ENCODE peak calls at places on chromosomes 4 and X, in four cellular contexts. T is uterus; J is naive thymus-derived CD4-positive, alpha-beta T cell; C is breast epithelium. D is an unnamed sample.

GRCh38 chrX:57294961-57295360 is 8.5 kb downstream of the FAAH2 start:
- DNase-seq in T (no peak), J (no peak), C (no peak), D (no peak)

GRCh38 chr4:88866862-88867550 is 169.4 kb upstream of the NAP1L5 start:
- DNase-seq in T (no peak), J (no peak), C (no peak), D (no peak)

GRCh38 chrX:48972214-48973164 is 845 bp upstream of the KCND1 start:
- DNase-seq in T (peak; percentile 38), J (no peak), C (no peak), D (peak; percentile 7)

GRCh38 chrX:69010339-69010738 is 154.9 kb downstream of the PJA1 start:
- DNase-seq in T (no peak), J (no peak), C (no peak), D (no peak)

GRCh38 chr4:29085748-29086147 is 1634.4 kb upstream of the PCDH7 start:
- DNase-seq in T (no peak), J (no peak), C (no peak), D (no peak)

GRCh38 chr4:7187297-7187592 is 5.1 kb upstream of the SORCS2 start:
- DNase-seq in T (no peak), J (no peak), C (no peak), D (no peak)

GRCh38 chr4:129378346-129378745 is 282.4 kb downstream of the C4orf33 start:
- DNase-seq in T (no peak), J (no peak), C (no peak), D (no peak)

GRCh38 chr4:13989496-13989895 is 362.0 kb upstream of the BOD1L1 start:
- DNase-seq in T (no peak), J (no peak), C (peak; percentile 19), D (no peak)

GRCh38 chrX:7146703-7147430 is 645 bp upstream of the STS start:
- DNase-seq in T (no peak), J (peak; percentile 5), C (no peak), D (no peak)

GRCh38 chr4:113064244-113064643 is 14.8 kb downstream of the ANK2 start:
- DNase-seq in T (no peak), J (no peak), C (no peak), D (no peak)

GRCh38 chrX:118189628-118190027 is 73.0 kb upstream of the KLHL13 start:
- DNase-seq in T (no peak), J (no peak), C (no peak), D (no peak)

GRCh38 chr4:3124070-3124767 is 49.7 kb downstream of the HTT start:
- DNase-seq in T (no peak), J (no peak), C (no peak), D (no peak)

GRCh38 chr4:150327262-150327780 is 249.1 kb downstream of the DCLK2 start:
- DNase-seq in T (no peak), J (no peak), C (no peak), D (no peak)

GRCh38 chr4:153763404-153763803 is 3.6 kb upstream of the RNF175 start:
- DNase-seq in T (no peak), J (no peak), C (no peak), D (no peak)

GRCh38 chr4:26256016-26256415 is 64.8 kb upstream of the RBPJ start:
- DNase-seq in T (no peak), J (no peak), C (no peak), D (no peak)

GRCh38 chrX:129769467-129770154 is 10.1 kb upstream of the SASH3 start:
- DNase-seq in T (no peak), J (peak; percentile 64), C (no peak), D (no peak)

GRCh38 chr4:153222790-153223417 is 18.7 kb downstream of the TRIM2 start:
- DNase-seq in T (peak; percentile 41), J (peak; percentile 18), C (no peak), D (peak; percentile 45)

GRCh38 chr4:133151301-133151680 is 2.2 kb downstream of the PCDH10 start:
- DNase-seq in T (no peak), J (no peak), C (no peak), D (no peak)

GRCh38 chr4:38867478-38868054 is at the start of gene FAM114A1:
- DNase-seq in T (peak; percentile 78), J (peak; percentile 10), C (peak; percentile 51), D (peak; percentile 45)

GRCh38 chr4:186644737-186645261 is 78.9 kb downstream of the FAT1 start:
- DNase-seq in T (no peak), J (no peak), C (no peak), D (no peak)

GRCh38 chr4:156945532-156945931 is 26.1 kb downstream of the PDGFC start:
- DNase-seq in T (no peak), J (no peak), C (no peak), D (no peak)

GRCh38 chrX:111265506-111265905 is 4.8 kb downstream of the CAPN6 start:
- DNase-seq in T (no peak), J (no peak), C (no peak), D (no peak)

GRCh38 chr4:21802406-21802805 is 146.2 kb downstream of the KCNIP4 start:
- DNase-seq in T (no peak), J (no peak), C (no peak), D (no peak)

GRCh38 chr4:11197942-11198341 is 230.8 kb downstream of the HS3ST1 start:
- DNase-seq in T (no peak), J (no peak), C (no peak), D (no peak)

GRCh38 chr4:161799687-161800086 is 364.1 kb downstream of the FSTL5 start:
- DNase-seq in T (no peak), J (no peak), C (no peak), D (no peak)

GRCh38 chrX:131595120-131595519 is 51.2 kb downstream of the OR13H1 start:
- DNase-seq in T (no peak), J (no peak), C (no peak), D (no peak)

GRCh38 chr4:167614866-167615265 is 380.6 kb upstream of the SPOCK3 start:
- DNase-seq in T (no peak), J (no peak), C (no peak), D (no peak)

GRCh38 chr4:18203936-18204335 is 182.4 kb upstream of the LCORL start:
- DNase-seq in T (no peak), J (no peak), C (no peak), D (no peak)

GRCh38 chrX:118349188-118349587 is 3.3 kb downstream of the WDR44 start:
- DNase-seq in T (no peak), J (no peak), C (no peak), D (no peak)

GRCh38 chr4:123597586-123597985 is 201.0 kb downstream of the SPRY1 start:
- DNase-seq in T (no peak), J (no peak), C (peak; percentile 33), D (no peak)

GRCh38 chr4:8598391-8599090 is 6.0 kb downstream of the CPZ start:
- DNase-seq in T (no peak), J (no peak), C (no peak), D (no peak)
- H3K27ac ChIP-seq in T (no peak overlapping the region), J (no peak overlapping the region), C (no peak overlapping the region), D (no peak overlapping the region)

GRCh38 chr4:183398298-183399129 is 45.9 kb upstream of the CDKN2AIP start:
- DNase-seq in T (peak; percentile 46), J (peak; percentile 60), C (no peak), D (peak; percentile 46)
- H3K27ac ChIP-seq in T (peak overlapping the region; percentile 28), J (peak overlapping the region; percentile 34), C (peak overlapping the region; percentile 13), D (peak overlapping the region; percentile 71)

GRCh38 chrX:19886888-19887531 is 390 bp downstream of the SH3KBP1 start:
- DNase-seq in T (no peak), J (no peak), C (no peak), D (peak; percentile 25)
- H3K27ac ChIP-seq in T (peak overlapping the region; percentile 68), J (peak overlapping the region; percentile 64), C (peak overlapping the region; percentile 57), D (peak overlapping the region; percentile 49)

DNA sequence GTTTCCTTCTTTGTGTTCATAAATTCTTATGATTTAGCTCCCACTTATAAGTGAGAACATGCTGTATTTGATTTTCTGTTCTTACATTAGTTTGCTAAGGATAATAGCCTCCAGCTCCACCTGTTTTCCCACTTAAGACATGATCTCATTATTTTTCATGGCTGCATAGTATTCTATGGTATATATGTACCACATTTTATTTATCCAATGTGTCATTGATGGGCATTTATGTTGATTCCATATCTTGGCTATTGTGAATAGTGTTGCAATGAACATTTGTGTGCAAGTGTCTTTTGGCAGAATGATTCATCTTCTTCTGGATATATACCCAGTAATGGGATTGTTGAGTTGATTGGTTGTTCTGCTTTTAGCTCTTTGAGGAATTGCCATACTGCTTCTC is 1234.8 kb downstream of the ADGRL3 start:
- DNase-seq in T (no peak), J (no peak), C (no peak), D (no peak)
- H3K27ac ChIP-seq in T (no peak overlapping the region), J (no peak overlapping the region), C (no peak overlapping the region), D (no peak overlapping the region)

GRCh38 chr4:143354990-143355389 is 18.3 kb downstream of the GAB1 start:
- DNase-seq in T (no peak), J (no peak), C (no peak), D (no peak)
- H3K27ac ChIP-seq in T (peak overlapping the region; percentile 76), J (no peak overlapping the region), C (peak overlapping the region; percentile 29), D (no peak overlapping the region)

DNA sequence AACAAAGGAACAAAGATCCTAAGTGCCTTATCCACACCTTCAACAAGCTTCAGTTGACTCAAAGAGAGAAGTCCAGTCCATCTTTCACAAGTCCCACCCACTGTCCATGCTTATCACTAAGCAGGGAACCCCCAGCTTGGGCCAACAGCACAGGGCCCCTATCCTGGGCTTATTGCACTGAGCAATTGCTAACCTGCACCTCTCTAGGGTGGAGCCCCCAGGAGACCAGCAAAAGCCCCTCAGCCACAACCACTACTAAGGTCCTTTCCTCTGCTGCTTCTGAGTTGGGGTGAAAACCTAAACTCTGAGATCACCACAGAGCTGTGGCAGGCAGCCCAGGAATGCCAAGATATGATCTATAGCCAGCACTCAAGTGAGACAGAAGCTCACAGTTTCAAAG is 96.7 kb upstream of the PBDC1 start:
- DNase-seq in T (no peak), J (no peak), C (no peak), D (no peak)
- H3K27ac ChIP-seq in T (no peak overlapping the region), J (no peak overlapping the region), C (no peak overlapping the region), D (no peak overlapping the region)

GRCh38 chrX:46754450-46755075 is 4.4 kb downstream of the SLC9A7 start:
- DNase-seq in T (no peak), J (no peak), C (no peak), D (no peak)
- H3K27ac ChIP-seq in T (no peak overlapping the region), J (no peak overlapping the region), C (no peak overlapping the region), D (no peak overlapping the region)

DNA sequence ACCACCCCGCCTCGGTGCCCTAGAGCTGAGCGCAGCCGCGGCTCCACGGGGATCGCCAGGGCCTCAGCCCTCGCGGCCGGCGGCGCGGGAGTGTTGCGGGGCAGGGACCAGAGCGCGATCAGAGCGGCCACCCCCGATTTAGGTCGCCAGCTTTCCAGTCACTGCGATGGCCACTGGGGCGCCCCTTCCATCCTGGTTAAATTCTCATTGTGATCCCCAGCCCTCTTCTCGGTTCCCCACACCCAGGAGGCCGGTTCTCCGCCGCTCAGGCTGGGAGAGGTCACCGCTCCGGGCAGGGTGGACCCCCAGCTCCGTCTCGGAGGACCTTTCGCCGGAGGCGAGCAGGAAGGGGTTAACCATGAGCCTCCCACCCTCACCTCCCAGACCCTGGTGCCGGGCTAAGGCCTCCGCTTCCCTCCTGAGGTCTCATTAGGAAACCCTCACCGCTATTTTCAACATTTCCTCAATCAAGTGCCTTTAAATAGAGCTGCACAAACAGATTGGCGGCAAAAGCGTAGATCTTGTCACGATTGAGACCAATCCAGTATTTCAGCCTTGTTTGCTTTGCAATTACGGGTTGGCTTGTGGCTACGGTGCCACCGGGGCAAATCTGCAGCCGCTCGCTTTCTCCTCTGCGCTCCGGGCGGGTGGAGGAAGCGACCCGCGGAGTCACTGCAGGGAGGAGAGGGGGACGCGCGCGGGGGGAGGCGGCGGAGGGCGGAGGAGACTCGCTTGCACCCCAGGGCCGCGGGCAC is 8.3 kb upstream of the HAND2 start:
- DNase-seq in T (no peak), J (no peak), C (no peak), D (no peak)
- H3K27ac ChIP-seq in T (peak overlapping the region; percentile 93), J (no peak overlapping the region), C (no peak overlapping the region), D (no peak overlapping the region)